ENCODE peak calls at places on chromosome 2, in five cellular contexts. B is heart right ventricle, U is right cardiac atrium, C is aorta, W is Panc1. V is an unnamed sample.

GRCh38 chr2:191264647-191265079 is 19.5 kb downstream of the MYO1B start:
- DNase-seq in B (no peak), U (peak), C (no peak), W (no peak), V (no peak)

GRCh38 chr2:160407393-160408204 is 86.0 kb downstream of the RBMS1 start:
- DNase-seq in B (peak), U (peak), C (peak), W (no peak), V (peak)

GRCh38 chr2:233820766-233821105 is 33.6 kb downstream of the HJURP start:
- DNase-seq in B (no peak), U (no peak), C (no peak), W (no peak), V (no peak)

GRCh38 chr2:216371756-216372702 is at the start of gene MARCHF4:
- DNase-seq in B (peak), U (peak), C (peak), W (no peak), V (peak)

GRCh38 chr2:102872388-102872787 is 110.6 kb downstream of the TMEM182 start:
- DNase-seq in B (no peak), U (no peak), C (no peak), W (no peak), V (no peak)

GRCh38 chr2:98691307-98691706 is 39.6 kb downstream of the MGAT4A start:
- DNase-seq in B (no peak), U (no peak), C (no peak), W (no peak), V (no peak)

GRCh38 chr2:145356046-145356445 is 836.1 kb upstream of the ZEB2 start:
- DNase-seq in B (no peak), U (no peak), C (no peak), W (no peak), V (no peak)

GRCh38 chr2:237315170-237315880 is 98.6 kb downstream of the COL6A3 start:
- DNase-seq in B (peak), U (peak), C (peak), W (no peak), V (peak)

GRCh38 chr2:189304360-189304759 is 124.8 kb upstream of the COL5A2 start:
- DNase-seq in B (no peak), U (no peak), C (no peak), W (no peak), V (no peak)

GRCh38 chr2:1739961-1740713 is 4.2 kb downstream of the PXDN start:
- DNase-seq in B (no peak), U (no peak), C (peak), W (no peak), V (no peak)

GRCh38 chr2:43084699-43085091 is 141.7 kb downstream of the ZFP36L2 start:
- DNase-seq in B (peak), U (peak), C (peak), W (no peak), V (peak)

GRCh38 chr2:148259674-148260073 is 238.8 kb downstream of the MBD5 start:
- DNase-seq in B (no peak), U (no peak), C (no peak), W (no peak), V (no peak)

GRCh38 chr2:36965751-36966369 is 476 bp downstream of the STRN start:
- DNase-seq in B (peak), U (no peak), C (peak), W (no peak), V (peak)

GRCh38 chr2:196592331-196592911 is 47.1 kb upstream of the CCDC150 start:
- DNase-seq in B (peak), U (peak), C (peak), W (no peak), V (peak)

GRCh38 chr2:637406-637776 is 39.8 kb downstream of the TMEM18 start:
- DNase-seq in B (no peak), U (no peak), C (no peak), W (no peak), V (no peak)

GRCh38 chr2:105732955-105733607 is 11.6 kb upstream of the NCK2 start:
- DNase-seq in B (no peak), U (no peak), C (no peak), W (no peak), V (no peak)